ENCODE peak calls at places on chromosomes 12 and 14, in eight cellular contexts. B, U, Q, V, E, C, G and O are unnamed samples.

GRCh38 chr12:31896514-31897039 is 62.6 kb upstream of the RESF1 start:
- DNase-seq in B (peak), U (peak), Q (no peak), V (no peak), E (peak), C (peak), G (peak), O (no peak)

GRCh38 chr12:110079477-110080400 is 31.4 kb upstream of the C12orf76 start:
- DNase-seq in B (peak), U (peak), Q (peak), V (peak), E (no peak), C (no peak), G (no peak), O (peak)

GRCh38 chr14:65704850-65705249 is 292.3 kb downstream of the FUT8 start:
- DNase-seq in B (no peak), U (no peak), Q (no peak), V (no peak), E (peak), C (no peak), G (peak), O (no peak)

GRCh38 chr12:98645572-98646067 is 530 bp downstream of the APAF1 start:
- DNase-seq in B (peak), U (peak), Q (peak), V (no peak), E (no peak), C (peak), G (no peak), O (peak)

GRCh38 chr12:14394317-14395058 is 29.0 kb downstream of the ATF7IP start:
- DNase-seq in B (peak), U (peak), Q (peak), V (peak), E (peak), C (peak), G (peak), O (peak)

GRCh38 chr12:131894313-131894860 is at the start of gene ULK1:
- DNase-seq in B (peak), U (peak), Q (peak), V (peak), E (peak), C (peak), G (peak), O (peak)

GRCh38 chr14:94571950-94572349 is 9.3 kb upstream of the SERPINA5 start:
- DNase-seq in B (no peak), U (no peak), Q (no peak), V (no peak), E (peak), C (peak), G (peak), O (no peak)

GRCh38 chr12:88401153-88401552 is 179.1 kb downstream of the KITLG start:
- DNase-seq in B (no peak), U (peak), Q (no peak), V (no peak), E (peak), C (peak), G (peak), O (no peak)

GRCh38 chr12:50764861-50765324 is 992 bp downstream of the ATF1 start:
- DNase-seq in B (peak), U (peak), Q (peak), V (peak), E (peak), C (peak), G (no peak), O (peak)

GRCh38 chr14:92540472-92541048 is 27.0 kb downstream of the RIN3 start:
- DNase-seq in B (peak), U (peak), Q (peak), V (peak), E (peak), C (peak), G (peak), O (peak)

GRCh38 chr12:40152783-40153383 is 47.0 kb upstream of the SLC2A13 start:
- DNase-seq in B (peak), U (peak), Q (no peak), V (peak), E (peak), C (peak), G (peak), O (peak)

GRCh38 chr14:41925409-41925808 is 318.7 kb downstream of the LRFN5 start:
- DNase-seq in B (no peak), U (no peak), Q (no peak), V (no peak), E (no peak), C (peak), G (no peak), O (peak)

GRCh38 chr14:36091096-36091495 is 85.4 kb downstream of the PTCSC3 start:
- DNase-seq in B (no peak), U (peak), Q (peak), V (no peak), E (peak), C (peak), G (peak), O (peak)

GRCh38 chr14:104880584-104881210 is 15.6 kb downstream of the CEP170B start:
- DNase-seq in B (no peak), U (no peak), Q (no peak), V (no peak), E (no peak), C (no peak), G (no peak), O (no peak)

GRCh38 chr12:72288436-72288835 is 16.3 kb downstream of the TRHDE start:
- DNase-seq in B (no peak), U (no peak), Q (no peak), V (no peak), E (no peak), C (no peak), G (no peak), O (no peak)

GRCh38 chr12:68482660-68483059 is 128.0 kb upstream of the RAP1B start:
- DNase-seq in B (no peak), U (peak), Q (no peak), V (no peak), E (no peak), C (no peak), G (no peak), O (no peak)

DNA sequence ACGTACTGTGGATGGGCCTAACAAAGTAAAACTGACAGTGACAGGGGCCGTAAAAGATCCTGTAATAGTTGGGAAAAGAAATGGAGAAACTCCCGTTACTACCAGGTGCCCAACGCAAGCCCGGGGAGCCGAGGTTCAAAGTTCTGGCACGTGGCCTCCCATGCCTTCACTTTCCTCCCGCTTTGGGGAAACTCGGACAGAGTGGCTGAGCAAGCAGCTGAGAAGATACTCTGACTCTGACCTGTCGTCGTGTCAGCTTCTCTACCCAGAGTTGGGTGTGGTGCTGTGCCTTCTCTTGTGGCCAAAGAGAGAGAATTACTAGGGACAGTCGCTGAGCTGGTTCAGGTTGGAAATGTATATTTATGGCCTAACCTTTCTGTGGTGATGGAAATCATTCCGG is 1.7 kb downstream of the B4GALNT3 start:
- DNase-seq in B (peak), U (peak), Q (no peak), V (no peak), E (no peak), C (no peak), G (no peak), O (no peak)
- H3K4me3 ChIP-seq in B (peak), U (no peak), Q (no peak), V (no peak), E (no peak), C (no peak), G (no peak), O (peak)

DNA sequence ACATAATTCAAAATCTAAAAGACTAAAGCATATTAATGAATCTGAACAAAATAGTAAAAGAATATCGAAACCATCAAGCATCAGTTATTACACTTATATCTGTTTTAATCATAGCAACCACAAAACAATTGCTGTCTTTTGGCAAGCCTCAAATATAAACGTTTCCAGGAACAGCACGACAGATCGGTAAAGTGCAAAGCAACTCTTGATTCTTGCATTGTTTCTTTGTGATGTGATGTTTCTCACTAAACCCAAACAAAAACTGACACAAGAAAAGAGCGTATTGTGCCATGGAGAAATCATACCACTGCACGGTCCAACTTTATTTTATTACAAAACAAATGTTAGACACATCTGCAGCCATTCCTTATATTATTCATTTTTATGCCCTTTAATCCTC is 9.2 kb upstream of the MYF6 start:
- DNase-seq in B (no peak), U (no peak), Q (no peak), V (no peak), E (no peak), C (peak), G (no peak), O (no peak)
- H3K4me3 ChIP-seq in B (no peak), U (no peak), Q (no peak), V (no peak), E (no peak), C (no peak), G (no peak), O (no peak)

DNA sequence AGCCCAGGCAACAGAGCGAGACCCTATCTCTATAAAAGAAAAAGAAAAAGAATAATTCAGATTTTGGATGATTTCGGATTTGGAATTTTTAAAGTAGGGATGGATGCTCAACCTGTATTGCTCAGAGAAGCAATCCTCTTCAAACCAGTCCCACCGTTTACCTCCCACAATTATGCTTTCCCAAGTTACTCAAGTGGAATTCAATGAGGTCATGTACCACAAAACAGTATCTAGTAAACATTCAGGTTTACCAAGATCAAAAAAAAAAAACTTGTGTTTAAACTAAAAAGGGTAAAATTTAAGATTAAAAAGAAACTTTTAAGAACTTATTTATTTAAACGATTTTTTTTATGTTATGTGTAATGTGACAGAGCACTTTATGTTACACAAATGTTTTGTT is 2.5 kb downstream of the KDM5A start:
- DNase-seq in B (no peak), U (no peak), Q (no peak), V (no peak), E (peak), C (peak), G (peak), O (no peak)
- H3K4me3 ChIP-seq in B (peak), U (no peak), Q (peak), V (no peak), E (peak), C (peak), G (peak), O (peak)

GRCh38 chr12:12353276-12353675 is 3.2 kb upstream of the MANSC1 start:
- DNase-seq in B (no peak), U (no peak), Q (no peak), V (no peak), E (no peak), C (no peak), G (no peak), O (no peak)
- H3K4me3 ChIP-seq in B (no peak), U (no peak), Q (no peak), V (no peak), E (no peak), C (no peak), G (no peak), O (no peak)

GRCh38 chr12:64389154-64389553 is 1.4 kb downstream of the C12orf56 start:
- DNase-seq in B (no peak), U (no peak), Q (no peak), V (no peak), E (no peak), C (no peak), G (no peak), O (no peak)
- H3K4me3 ChIP-seq in B (no peak), U (no peak), Q (no peak), V (no peak), E (no peak), C (no peak), G (no peak), O (no peak)

GRCh38 chr14:37170993-37171392 is 1.4 kb downstream of the SLC25A21 start:
- DNase-seq in B (no peak), U (no peak), Q (no peak), V (no peak), E (no peak), C (no peak), G (no peak), O (no peak)

GRCh38 chr14:37172936-37173613 is 669 bp upstream of the SLC25A21 start:
- DNase-seq in B (no peak), U (no peak), Q (no peak), V (no peak), E (no peak), C (no peak), G (no peak), O (no peak)

GRCh38 chr14:37170237-37170636 is 2.2 kb downstream of the SLC25A21 start:
- DNase-seq in B (no peak), U (peak), Q (no peak), V (no peak), E (no peak), C (no peak), G (no peak), O (no peak)

GRCh38 chr14:37172024-37172869 is at the start of gene SLC25A21:
- DNase-seq in B (peak), U (peak), Q (peak), V (peak), E (peak), C (peak), G (peak), O (peak)

GRCh38 chr14:37171678-37172023 is 755 bp downstream of the SLC25A21 start:
- DNase-seq in B (no peak), U (no peak), Q (no peak), V (no peak), E (no peak), C (no peak), G (no peak), O (no peak)
- H3K4me3 ChIP-seq in B (peak), U (peak), Q (peak), V (peak), E (peak), C (peak), G (peak), O (peak)

DNA sequence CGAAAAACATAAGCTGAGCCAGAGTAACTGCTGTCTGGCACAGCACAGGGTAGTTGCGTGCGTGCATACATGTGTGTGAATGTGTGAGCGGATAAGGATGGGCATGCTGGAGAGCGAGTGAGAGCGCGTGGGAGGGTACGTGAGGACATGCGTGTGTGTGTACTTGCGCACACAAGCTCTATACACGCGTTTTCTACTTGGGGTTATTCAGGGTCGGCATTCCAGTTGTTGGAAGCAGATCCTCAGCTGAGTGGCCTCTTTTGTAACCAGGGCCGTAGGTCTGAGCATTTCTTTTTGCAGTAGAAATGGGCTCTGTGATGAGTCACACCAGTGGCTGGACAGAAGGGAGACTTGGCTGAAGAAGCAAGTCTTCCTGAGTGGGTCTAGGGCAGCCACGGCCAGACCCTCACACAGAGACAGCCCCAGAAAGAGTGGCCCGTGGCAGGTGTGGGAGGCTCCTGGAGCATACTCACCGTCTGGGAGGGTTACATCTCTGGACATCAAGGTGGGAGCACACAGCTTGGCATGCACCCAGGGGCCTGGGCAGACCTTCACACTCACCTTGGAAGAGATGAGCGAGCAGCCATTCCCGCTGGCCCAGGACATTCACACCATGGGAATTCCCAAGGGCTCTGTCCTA is 78.0 kb downstream of the LRRC74A start:
- DNase-seq in B (peak), U (no peak), Q (no peak), V (no peak), E (peak), C (peak), G (peak), O (no peak)
- H3K4me3 ChIP-seq in B (no peak), U (no peak), Q (peak), V (no peak), E (peak), C (peak), G (peak), O (no peak)

DNA sequence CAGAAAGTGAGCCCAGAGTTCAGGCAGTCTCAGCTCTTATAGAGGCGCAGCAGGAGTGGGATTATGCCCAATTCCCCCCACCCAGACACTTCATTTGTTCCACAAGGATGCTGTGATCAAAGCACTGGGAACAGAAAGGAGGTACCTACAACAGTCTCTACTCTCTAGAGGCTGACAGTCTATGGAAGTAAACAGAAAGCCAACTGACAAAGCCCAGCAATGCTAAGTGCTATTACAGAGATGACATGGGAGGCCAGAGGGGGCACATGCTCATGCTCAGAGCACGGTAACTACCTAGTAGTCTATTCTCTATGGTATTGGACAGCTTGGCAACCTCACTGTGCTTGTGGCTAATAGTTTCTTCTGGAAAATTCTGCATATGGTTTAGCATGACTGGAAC is 85.9 kb downstream of the STXBP6 start:
- DNase-seq in B (no peak), U (no peak), Q (no peak), V (no peak), E (no peak), C (no peak), G (no peak), O (no peak)
- H3K4me3 ChIP-seq in B (no peak), U (no peak), Q (no peak), V (no peak), E (no peak), C (no peak), G (no peak), O (no peak)